ENCODE peak calls at places on chromosomes 11 and 22, in four cellular contexts. D, N, G and O are unnamed samples.

GRCh38 chr11:116707250-116707649 is 65.5 kb downstream of the BUD13 start:
- DNase-seq in D (peak; percentile 68), N (no peak), G (no peak), O (no peak)

GRCh38 chr11:17542249-17542648 is 2.0 kb downstream of the USH1C start:
- DNase-seq in D (peak; percentile 59), N (no peak), G (no peak), O (no peak)

GRCh38 chr11:127862406-127862805 is 725.0 kb downstream of the ETS1 start:
- DNase-seq in D (no peak), N (no peak), G (no peak), O (no peak)

GRCh38 chr22:21652547-21653545 is 10.7 kb downstream of the SDF2L1 start:
- DNase-seq in D (no peak), N (no peak), G (no peak), O (no peak)

GRCh38 chr11:76560219-76560618 is 110.3 kb downstream of the LRRC32 start:
- DNase-seq in D (no peak), N (no peak), G (no peak), O (no peak)

GRCh38 chr11:128511712-128512111 is 75.6 kb downstream of the ETS1 start:
- DNase-seq in D (no peak), N (no peak), G (no peak), O (no peak)

GRCh38 chr11:27933992-27934829 is 173.7 kb downstream of the KIF18A start:
- DNase-seq in D (no peak), N (no peak), G (no peak), O (no peak)

GRCh38 chr11:9138612-9139579 is 47.5 kb upstream of the SCUBE2 start:
- DNase-seq in D (peak; percentile 81), N (no peak), G (peak; percentile 38), O (peak; percentile 54)

GRCh38 chr22:27240298-27240885 is 561.2 kb downstream of the MN1 start:
- DNase-seq in D (no peak), N (peak; percentile 65), G (no peak), O (no peak)

GRCh38 chr11:95505927-95506426 is 275.0 kb upstream of the SESN3 start:
- DNase-seq in D (peak; percentile 13), N (no peak), G (no peak), O (no peak)

GRCh38 chr11:12528487-12528886 is 145.7 kb upstream of the TEAD1 start:
- DNase-seq in D (no peak), N (no peak), G (no peak), O (no peak)

GRCh38 chr11:66768088-66768521 is 39.1 kb upstream of the SPTBN2 start:
- DNase-seq in D (no peak), N (no peak), G (no peak), O (no peak)

GRCh38 chr11:12163181-12163841 is 52.9 kb downstream of the MICAL2 start:
- DNase-seq in D (no peak), N (peak; percentile 96), G (no peak), O (no peak)

GRCh38 chr11:14261094-14261493 is 97.9 kb downstream of the RRAS2 start:
- DNase-seq in D (no peak), N (no peak), G (no peak), O (no peak)

GRCh38 chr11:7278314-7278917 is 26.7 kb downstream of the SYT9 start:
- DNase-seq in D (peak; percentile 5), N (no peak), G (no peak), O (no peak)

GRCh38 chr11:38005597-38005996 is 1407.6 kb upstream of the RAG2 start:
- DNase-seq in D (no peak), N (no peak), G (no peak), O (no peak)

GRCh38 chr11:133946018-133946417 is 10.8 kb downstream of the IGSF9B start:
- DNase-seq in D (no peak), N (no peak), G (no peak), O (no peak)

GRCh38 chr11:133945087-133945974 is 11.4 kb downstream of the IGSF9B start:
- DNase-seq in D (no peak), N (no peak), G (no peak), O (no peak)

GRCh38 chr11:133948711-133949110 is 8.1 kb downstream of the IGSF9B start:
- DNase-seq in D (no peak), N (no peak), G (no peak), O (no peak)

GRCh38 chr11:133946541-133947297 is 10.0 kb downstream of the IGSF9B start:
- DNase-seq in D (no peak), N (no peak), G (no peak), O (no peak)

DNA sequence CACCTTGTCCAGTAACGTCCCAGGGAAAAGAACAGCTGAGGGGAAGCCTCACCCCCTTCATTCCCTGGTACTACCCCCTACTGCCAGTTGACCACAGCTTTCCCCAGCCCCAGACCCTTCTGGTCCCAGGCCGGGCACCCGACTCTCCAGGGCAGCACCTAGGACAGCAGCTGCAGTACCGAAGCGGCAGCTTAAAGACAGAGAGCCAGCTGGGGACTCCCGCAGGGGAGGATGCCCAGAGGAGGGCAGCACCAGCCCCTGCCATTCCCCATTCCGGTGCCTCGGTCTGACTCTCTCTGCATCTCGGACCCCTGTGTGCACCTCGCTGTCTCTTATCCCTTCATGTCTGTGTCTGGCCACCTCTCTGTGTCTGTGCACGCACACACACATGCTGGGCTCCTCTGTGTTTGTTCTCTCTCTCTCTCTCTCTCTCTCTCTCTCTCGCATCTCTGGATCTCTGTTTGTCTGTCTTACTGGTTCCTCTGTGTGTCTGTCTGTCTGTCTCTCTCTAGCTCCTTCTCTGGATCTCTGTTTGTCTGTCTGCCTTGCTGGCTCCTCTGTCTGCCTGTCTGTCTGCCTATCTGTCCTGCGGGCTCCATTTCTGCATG is 9.4 kb downstream of the IGSF9B start:
- DNase-seq in D (no peak), N (no peak), G (no peak), O (peak; percentile 36)
- H3K4me3 ChIP-seq in D (no peak overlapping the region), N (peak overlapping the region; percentile 55), G (no peak overlapping the region), O (no peak overlapping the region)

DNA sequence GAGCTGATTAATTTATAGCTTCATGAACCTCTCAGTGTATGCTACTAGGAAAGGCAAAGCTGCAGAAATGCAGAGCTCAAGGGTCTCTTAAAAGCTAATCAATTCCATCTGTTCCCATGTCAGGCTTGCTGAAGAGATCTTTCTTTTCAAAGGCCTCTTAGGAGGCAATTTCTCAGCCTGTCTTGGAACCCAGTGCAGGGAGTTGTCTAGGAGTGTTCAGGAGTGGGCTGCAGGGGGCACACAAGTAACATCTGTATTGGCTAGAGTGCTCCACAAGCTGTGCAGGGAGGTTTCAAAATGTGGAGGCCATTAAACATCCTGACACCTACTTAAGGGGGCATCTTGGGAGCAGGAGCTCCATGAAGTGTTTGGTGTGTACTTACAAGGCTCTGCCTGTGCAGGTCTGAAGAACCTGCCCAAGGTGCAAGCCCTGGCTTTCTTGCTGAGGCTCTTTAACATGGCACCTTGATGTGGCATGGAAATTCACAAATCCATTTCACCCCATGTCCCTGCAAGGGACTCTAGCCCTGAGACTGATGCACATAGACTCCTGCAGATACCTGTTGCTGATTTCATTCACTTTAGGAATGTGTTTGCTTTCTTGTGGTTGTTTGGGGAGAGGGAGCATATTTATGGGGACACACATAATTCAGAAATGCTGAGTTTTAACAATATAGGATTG is 134.7 kb downstream of the ME3 start:
- DNase-seq in D (no peak), N (no peak), G (no peak), O (no peak)
- TF ChIP-seq CTCF in D (no peak), N (no peak), G (no peak), O (no peak)

GRCh38 chr22:43747877-43748276 is 64.2 kb downstream of the EFCAB6 start:
- DNase-seq in D (no peak), N (no peak), G (no peak), O (no peak)

GRCh38 chr22:43754176-43754575 is 57.9 kb downstream of the EFCAB6 start:
- DNase-seq in D (no peak), N (no peak), G (no peak), O (no peak)

GRCh38 chr22:43753718-43754117 is 58.4 kb downstream of the EFCAB6 start:
- DNase-seq in D (no peak), N (no peak), G (no peak), O (no peak)

GRCh38 chr22:43749473-43749872 is 62.6 kb downstream of the EFCAB6 start:
- DNase-seq in D (no peak), N (no peak), G (no peak), O (no peak)

GRCh38 chr22:43750751-43751150 is 61.4 kb downstream of the EFCAB6 start:
- DNase-seq in D (no peak), N (no peak), G (no peak), O (no peak)
- H3K4me3 ChIP-seq in D (no peak overlapping the region), N (no peak overlapping the region), G (no peak overlapping the region), O (no peak overlapping the region)

GRCh38 chr11:62588966-62589637 is 2.2 kb downstream of the TUT1 start:
- DNase-seq in D (no peak), N (no peak), G (no peak), O (no peak)
- TF ChIP-seq CTCF in D (no peak), N (no peak), G (no peak), O (no peak)

GRCh38 chr11:78241475-78241874 is 52.8 kb downstream of the USP35 start:
- DNase-seq in D (no peak), N (no peak), G (no peak), O (no peak)
- H3K4me3 ChIP-seq in D (no peak overlapping the region), N (no peak overlapping the region), G (no peak overlapping the region), O (no peak overlapping the region)